ENCODE peak calls at places on chromosomes 11 and 22, in eight cellular contexts. V is K562, N is SK-N-SH, U is GM12878, H is GM23338, I is HCT116, S is Panc1, Z is HepG2. Y is an unnamed sample.

GRCh38 chr11:61775106-61775505 is 17.3 kb downstream of the TMEM258 start:
- DNase-seq in V (no peak), U (no peak), H (no peak), Z (no peak), N (peak), S (no peak), I (no peak), Y (no peak)

GRCh38 chr11:85725510-85726258 is 39.7 kb upstream of the CCDC89 start:
- DNase-seq in N (no peak), H (no peak), I (peak), V (no peak), U (no peak), Z (no peak), S (no peak), Y (no peak)

GRCh38 chr22:47615051-47615450 is 852.6 kb downstream of the TBC1D22A start:
- DNase-seq in Z (no peak), N (no peak), H (no peak), S (no peak), V (no peak), U (no peak), I (no peak), Y (no peak)

GRCh38 chr11:15775051-15775541 is 581.2 kb downstream of the SOX6 start:
- DNase-seq in S (no peak), H (no peak), V (no peak), Z (no peak), I (no peak), U (no peak), N (no peak), Y (no peak)

GRCh38 chr22:20210473-20211059 is 57.6 kb downstream of the RTN4R start:
- DNase-seq in V (no peak), H (no peak), U (no peak), Z (no peak), N (no peak), S (no peak), I (no peak), Y (no peak)

GRCh38 chr11:9748361-9748970 is 84.6 kb downstream of the SWAP70 start:
- DNase-seq in H (peak), I (peak), Z (peak), N (peak), V (peak), S (peak), U (peak), Y (peak)

GRCh38 chr11:22920939-22921565 is 60.8 kb upstream of the CCDC179 start:
- DNase-seq in S (peak), H (peak), N (peak), U (no peak), I (no peak), Z (peak), V (no peak), Y (peak)

GRCh38 chr11:114821626-114822025 is 143.3 kb downstream of the NXPE2 start:
- DNase-seq in N (no peak), S (no peak), I (no peak), H (peak), V (peak), U (no peak), Z (no peak), Y (no peak)

GRCh38 chr11:85236211-85236610 is 390.9 kb downstream of the DLG2 start:
- DNase-seq in I (no peak), V (no peak), H (peak), N (no peak), U (no peak), S (no peak), Z (no peak), Y (no peak)

GRCh38 chr11:26878959-26879581 is 114.8 kb upstream of the FIBIN start:
- DNase-seq in U (no peak), Z (no peak), H (peak), V (no peak), I (no peak), S (no peak), N (no peak), Y (no peak)

GRCh38 chr11:12541588-12542151 is 132.6 kb upstream of the TEAD1 start:
- DNase-seq in I (no peak), H (no peak), Z (no peak), N (no peak), V (no peak), S (no peak), U (no peak), Y (no peak)

GRCh38 chr11:120091121-120091520 is 46.8 kb downstream of the TRIM29 start:
- DNase-seq in V (no peak), Z (no peak), N (no peak), U (no peak), H (no peak), I (no peak), S (no peak), Y (no peak)

GRCh38 chr22:46106279-46107022 is 43.9 kb upstream of the PPARA start:
- DNase-seq in I (no peak), N (no peak), U (no peak), Z (no peak), S (no peak), V (no peak), H (no peak), Y (no peak)

GRCh38 chr11:42631223-42631843 is 680.5 kb upstream of the API5 start:
- DNase-seq in Z (peak), U (no peak), I (no peak), S (no peak), V (no peak), N (peak), H (peak), Y (no peak)

GRCh38 chr11:74185695-74186094 is 14.6 kb downstream of the PPME1 start:
- DNase-seq in V (no peak), Z (no peak), H (no peak), I (no peak), N (no peak), S (no peak), U (no peak), Y (no peak)

DNA sequence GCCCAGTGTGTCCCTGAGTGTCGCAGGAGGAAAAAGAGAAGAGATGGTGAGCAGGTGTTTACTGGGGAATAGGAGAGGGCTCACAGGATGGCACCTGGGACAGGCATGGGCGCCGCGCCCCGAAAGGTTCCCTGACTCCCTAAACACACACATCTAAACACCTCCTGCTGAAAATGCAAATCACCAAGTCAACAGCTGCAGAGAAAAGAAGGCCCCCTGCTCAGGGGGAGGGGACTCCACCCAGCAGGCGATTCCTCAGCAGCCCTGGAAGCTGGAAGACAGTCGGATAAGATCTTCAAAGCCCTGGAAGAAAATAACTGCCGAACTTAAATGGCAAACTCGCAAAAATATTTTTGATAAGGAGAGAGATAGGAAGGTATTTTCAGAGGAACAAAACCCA is 377.2 kb downstream of the BRD1 start:
- DNase-seq in H (no peak), Z (no peak), U (no peak), S (no peak), V (peak), I (no peak), N (no peak), Y (no peak)
- H3K4me3 ChIP-seq in H (no peak), Z (no peak), U (no peak), S (no peak), V (no peak), I (no peak), N (no peak), Y (no peak)

GRCh38 chr22:31977141-31977781 is 32.9 kb downstream of the YWHAH start:
- DNase-seq in V (peak), N (peak), H (peak), U (peak), S (peak), Z (peak), I (peak), Y (peak)
- TF ChIP-seq REST in V (no peak), N (no peak), H (no peak), U (no peak), S (no peak), Z (no peak), I (no peak), Y (no peak)

GRCh38 chr22:39526736-39527171 is 5.8 kb downstream of the RPS19BP1 start:
- DNase-seq in I (no peak), N (no peak), V (no peak), H (no peak), U (no peak), Z (no peak), S (no peak), Y (peak)
- TF ChIP-seq POLR2AphosphoS5 in I (no peak), N (no peak), V (no peak), H (no peak), U (no peak), Z (peak), S (peak), Y (peak)

GRCh38 chr11:95092549-95093324 is 3.1 kb downstream of the ENDOD1 start:
- DNase-seq in S (peak), V (peak), U (no peak), N (peak), Z (peak), I (no peak), H (peak), Y (no peak)
- H3K4me3 ChIP-seq in S (no peak), V (no peak), U (peak), N (no peak), Z (no peak), I (no peak), H (no peak), Y (no peak)

GRCh38 chr11:111305871-111306270 is 7.5 kb downstream of the POU2AF3 start:
- DNase-seq in Z (no peak), U (no peak), S (no peak), N (no peak), V (no peak), I (no peak), H (no peak), Y (no peak)

GRCh38 chr11:111303476-111303875 is 5.1 kb downstream of the POU2AF3 start:
- DNase-seq in I (no peak), Z (peak), S (no peak), N (no peak), V (no peak), U (no peak), H (no peak), Y (no peak)

GRCh38 chr11:111307472-111308108 is 9.2 kb downstream of the POU2AF3 start:
- DNase-seq in I (no peak), V (no peak), H (no peak), N (no peak), Z (no peak), U (no peak), S (no peak), Y (no peak)

GRCh38 chr11:111306321-111306720 is 8.0 kb downstream of the POU2AF3 start:
- DNase-seq in I (no peak), U (no peak), H (no peak), Z (no peak), V (no peak), N (no peak), S (no peak), Y (no peak)

DNA sequence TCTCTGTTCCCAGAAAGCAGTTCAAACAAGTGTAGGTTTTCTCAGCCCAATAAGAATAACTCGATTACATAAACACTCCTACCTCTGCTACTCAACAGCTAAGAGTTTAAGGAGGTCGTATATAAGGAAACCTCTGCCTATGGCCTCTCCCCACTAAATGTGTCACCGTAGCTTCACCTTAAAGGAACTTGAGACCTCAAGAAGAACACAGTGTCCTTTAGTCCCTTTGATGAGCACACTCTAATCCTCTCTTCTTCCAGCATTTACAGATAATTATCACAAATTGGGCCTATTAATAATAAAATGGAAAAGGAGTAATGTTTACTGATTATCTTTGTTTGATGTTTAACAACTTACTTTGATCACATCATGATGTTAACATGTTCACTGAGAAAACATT is 7.1 kb downstream of the POU2AF3 start:
- DNase-seq in V (no peak), I (no peak), H (no peak), U (no peak), N (no peak), Z (no peak), S (no peak), Y (no peak)
- TF ChIP-seq REST in V (no peak), I (no peak), H (no peak), U (no peak), N (no peak), Z (no peak), S (no peak), Y (no peak)

GRCh38 chr11:2911088-2912037 is 17.9 kb downstream of the PHLDA2 start:
- DNase-seq in H (no peak), S (no peak), U (no peak), I (no peak), V (no peak), N (peak), Z (no peak), Y (no peak)

GRCh38 chr11:2910401-2910955 is 18.7 kb downstream of the PHLDA2 start:
- DNase-seq in S (no peak), I (no peak), H (no peak), V (no peak), U (no peak), N (no peak), Z (no peak), Y (no peak)

GRCh38 chr11:2904153-2905052 is 18.8 kb upstream of the CDKN1C start:
- DNase-seq in I (no peak), S (no peak), H (no peak), V (no peak), N (no peak), U (no peak), Z (no peak), Y (no peak)

GRCh38 chr11:2909145-2909914 is 19.9 kb downstream of the PHLDA2 start:
- DNase-seq in V (no peak), Z (no peak), U (no peak), I (no peak), S (no peak), N (no peak), H (peak), Y (no peak)

DNA sequence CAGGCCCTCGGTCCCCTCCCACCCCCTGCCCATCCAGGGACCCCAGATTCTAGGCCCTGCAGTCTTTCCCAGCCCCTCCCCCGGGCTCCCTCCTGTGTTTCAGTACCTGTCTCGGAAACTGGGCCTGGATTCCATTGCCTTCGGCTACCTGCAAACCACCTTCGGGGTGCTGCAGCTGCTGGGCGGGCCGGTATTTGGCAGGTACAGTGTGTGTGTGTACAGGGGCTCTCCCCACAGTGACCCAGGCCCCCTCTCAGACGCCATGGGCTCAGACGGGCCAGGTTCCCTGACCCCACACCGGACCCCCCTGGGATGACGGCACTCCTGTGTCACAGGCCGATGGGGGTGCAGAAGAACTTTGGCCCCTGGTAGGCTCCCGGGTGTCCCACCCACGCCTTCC is 21.1 kb downstream of the PHLDA2 start:
- DNase-seq in H (no peak), Z (no peak), S (no peak), U (no peak), I (no peak), N (no peak), V (no peak), Y (no peak)
- TF ChIP-seq POLR2AphosphoS5 in H (no peak), Z (no peak), S (no peak), U (no peak), I (no peak), N (no peak), V (no peak), Y (no peak)

GRCh38 chr22:32355760-32356159 is 1.9 kb upstream of the RFPL3 start:
- DNase-seq in V (no peak), U (no peak), N (no peak), H (peak), S (no peak), I (peak), Z (peak), Y (no peak)

GRCh38 chr22:32352681-32353080 is 5.0 kb upstream of the RFPL3 start:
- DNase-seq in I (no peak), Z (no peak), N (no peak), S (no peak), H (peak), U (no peak), V (no peak), Y (no peak)

GRCh38 chr22:32354360-32355351 is 3.0 kb upstream of the RFPL3 start:
- DNase-seq in Z (no peak), V (no peak), I (peak), U (no peak), S (no peak), N (no peak), H (peak), Y (no peak)

GRCh38 chr22:32353292-32353691 is 4.4 kb upstream of the RFPL3 start:
- DNase-seq in I (no peak), U (no peak), N (no peak), H (peak), Z (no peak), S (no peak), V (no peak), Y (no peak)

DNA sequence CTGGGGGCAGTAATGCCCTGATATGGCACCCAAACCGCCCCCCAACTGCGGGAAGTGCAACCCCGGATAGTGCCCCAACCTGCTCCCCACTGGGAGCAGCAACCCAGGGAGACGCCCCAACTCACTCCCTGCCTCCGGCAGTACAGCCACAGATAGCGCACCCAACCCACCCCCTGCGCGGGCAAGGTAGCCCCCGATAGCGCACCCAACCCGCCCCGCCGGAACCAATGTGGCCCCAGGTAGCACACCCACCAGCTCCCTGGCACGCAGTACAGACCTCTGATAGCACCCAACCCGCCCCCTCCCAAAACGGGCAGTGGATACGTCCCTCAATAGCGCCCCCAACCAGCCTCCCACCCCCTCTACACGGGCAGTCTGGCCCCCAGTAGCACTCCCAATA is 3.8 kb upstream of the RFPL3 start:
- DNase-seq in U (no peak), H (no peak), S (no peak), N (no peak), V (no peak), Z (no peak), I (no peak), Y (no peak)
- H3K4me3 ChIP-seq in U (no peak), H (no peak), S (no peak), N (no peak), V (no peak), Z (no peak), I (no peak), Y (no peak)

GRCh38 chr11:111819161-111820058 is 52.0 kb downstream of the ALG9 start:
- DNase-seq in Z (no peak), H (no peak), U (no peak), N (peak), V (no peak), S (no peak), I (no peak), Y (no peak)

GRCh38 chr11:111815489-111815888 is 49.3 kb upstream of the PPP2R1B start:
- DNase-seq in N (no peak), Z (no peak), H (no peak), V (no peak), S (no peak), U (no peak), I (no peak), Y (no peak)

GRCh38 chr11:111823629-111824028 is 47.8 kb downstream of the ALG9 start:
- DNase-seq in Z (peak), N (no peak), H (no peak), I (no peak), S (no peak), V (no peak), U (no peak), Y (no peak)

GRCh38 chr11:111823131-111823530 is 48.2 kb downstream of the ALG9 start:
- DNase-seq in Z (no peak), H (peak), V (no peak), U (no peak), I (no peak), N (no peak), S (no peak), Y (no peak)

DNA sequence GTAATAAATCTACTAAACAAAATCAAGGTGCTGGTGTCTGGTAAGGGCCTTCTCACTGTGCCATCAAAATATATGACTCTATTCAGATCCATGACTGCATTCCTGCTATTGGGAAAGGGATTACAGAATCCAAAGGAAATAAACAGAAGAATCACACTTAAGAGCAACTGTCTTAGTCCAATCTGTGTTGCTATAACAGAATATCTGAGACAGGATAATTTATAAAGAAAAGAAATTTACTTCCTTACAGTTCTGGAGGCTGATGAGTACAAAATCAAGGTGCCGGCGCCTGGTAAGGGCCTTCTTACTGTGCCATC is 51.4 kb downstream of the ALG9 start:
- DNase-seq in S (no peak), H (no peak), I (no peak), Z (no peak), N (no peak), U (no peak), V (no peak), Y (no peak)
- TF ChIP-seq REST in S (no peak), H (no peak), I (no peak), Z (no peak), N (no peak), U (no peak), V (no peak), Y (no peak)